ENCODE peak calls at places on chromosomes 5 and 9, in eight cellular contexts. One of them, this sample, is unnamed.
A peak's percentile ranks its signal among the peaks of the same experiment; 100 is the strongest.

GRCh38 chr5:139688712-139689413 is 40.7 kb downstream of the CXXC5 start:
- DNase-seq in choroid plexus epithelial cell: no peak
- DNase-seq in cardiac fibroblast: no peak
- DNase-seq in astrocyte of the spinal cord: no peak
- DNase-seq in A549: no peak
- DNase-seq in upper lobe of right lung: no peak
- DNase-seq in astrocyte of the cerebellum: no peak
- DNase-seq in brain microvascular endothelial cell: no peak
- DNase-seq in this sample: peak; percentile 39

GRCh38 chr5:129379406-129379805 is 80.7 kb upstream of the ADAMTS19 start:
- DNase-seq in brain microvascular endothelial cell: no peak
- DNase-seq in upper lobe of right lung: no peak
- DNase-seq in astrocyte of the spinal cord: peak; percentile 40
- DNase-seq in cardiac fibroblast: peak; percentile 55
- DNase-seq in A549: no peak
- DNase-seq in choroid plexus epithelial cell: no peak
- DNase-seq in astrocyte of the cerebellum: peak; percentile 29
- DNase-seq in this sample: peak; percentile 67

GRCh38 chr9:76045217-76045616 is 154.7 kb downstream of the PCSK5 start:
- DNase-seq in astrocyte of the spinal cord: no peak
- DNase-seq in brain microvascular endothelial cell: no peak
- DNase-seq in cardiac fibroblast: no peak
- DNase-seq in choroid plexus epithelial cell: no peak
- DNase-seq in A549: no peak
- DNase-seq in astrocyte of the cerebellum: no peak
- DNase-seq in upper lobe of right lung: no peak
- DNase-seq in this sample: no peak

GRCh38 chr5:158754018-158754514 is 345.6 kb downstream of the EBF1 start:
- DNase-seq in astrocyte of the spinal cord: peak; percentile 56
- DNase-seq in choroid plexus epithelial cell: peak; percentile 88
- DNase-seq in cardiac fibroblast: peak; percentile 43
- DNase-seq in upper lobe of right lung: no peak
- DNase-seq in A549: no peak
- DNase-seq in brain microvascular endothelial cell: peak; percentile 80
- DNase-seq in astrocyte of the cerebellum: peak; percentile 50
- DNase-seq in this sample: peak; percentile 80

GRCh38 chr5:69265931-69266330 is 31.2 kb downstream of the CDK7 start:
- DNase-seq in choroid plexus epithelial cell: peak; percentile 18
- DNase-seq in astrocyte of the spinal cord: no peak
- DNase-seq in upper lobe of right lung: no peak
- DNase-seq in A549: no peak
- DNase-seq in cardiac fibroblast: peak; percentile 4
- DNase-seq in brain microvascular endothelial cell: no peak
- DNase-seq in astrocyte of the cerebellum: no peak
- DNase-seq in this sample: no peak

GRCh38 chr5:95114305-95114704 is 170.6 kb downstream of the MCTP1 start:
- DNase-seq in brain microvascular endothelial cell: no peak
- DNase-seq in astrocyte of the spinal cord: no peak
- DNase-seq in upper lobe of right lung: no peak
- DNase-seq in A549: no peak
- DNase-seq in choroid plexus epithelial cell: no peak
- DNase-seq in astrocyte of the cerebellum: no peak
- DNase-seq in cardiac fibroblast: no peak
- DNase-seq in this sample: no peak

GRCh38 chr9:134375430-134376385 is 49.5 kb downstream of the RXRA start:
- DNase-seq in astrocyte of the spinal cord: peak; percentile 77
- DNase-seq in A549: no peak
- DNase-seq in cardiac fibroblast: peak; percentile 47
- DNase-seq in upper lobe of right lung: no peak
- DNase-seq in choroid plexus epithelial cell: peak; percentile 75
- DNase-seq in astrocyte of the cerebellum: peak; percentile 49
- DNase-seq in brain microvascular endothelial cell: peak; percentile 27
- DNase-seq in this sample: no peak

GRCh38 chr5:147578228-147579024 is 68.6 kb upstream of the DPYSL3 start:
- DNase-seq in brain microvascular endothelial cell: peak; percentile 31
- DNase-seq in astrocyte of the spinal cord: peak; percentile 78
- DNase-seq in upper lobe of right lung: no peak
- DNase-seq in cardiac fibroblast: peak; percentile 80
- DNase-seq in A549: peak; percentile 25
- DNase-seq in astrocyte of the cerebellum: no peak
- DNase-seq in choroid plexus epithelial cell: peak; percentile 82
- DNase-seq in this sample: peak; percentile 39

GRCh38 chr9:16092627-16093091 is 539.8 kb downstream of the CCDC171 start:
- DNase-seq in choroid plexus epithelial cell: no peak
- DNase-seq in A549: no peak
- DNase-seq in astrocyte of the cerebellum: no peak
- DNase-seq in cardiac fibroblast: peak; percentile 57
- DNase-seq in astrocyte of the spinal cord: no peak
- DNase-seq in brain microvascular endothelial cell: no peak
- DNase-seq in upper lobe of right lung: no peak
- DNase-seq in this sample: peak; percentile 29

GRCh38 chr5:42600441-42600840 is 156.2 kb upstream of the CCDC152 start:
- DNase-seq in astrocyte of the cerebellum: no peak
- DNase-seq in astrocyte of the spinal cord: no peak
- DNase-seq in brain microvascular endothelial cell: no peak
- DNase-seq in choroid plexus epithelial cell: no peak
- DNase-seq in A549: no peak
- DNase-seq in upper lobe of right lung: no peak
- DNase-seq in cardiac fibroblast: no peak
- DNase-seq in this sample: no peak

GRCh38 chr5:132479812-132480441 is 10.6 kb downstream of the IRF1 start:
- DNase-seq in astrocyte of the spinal cord: no peak
- DNase-seq in brain microvascular endothelial cell: no peak
- DNase-seq in A549: no peak
- DNase-seq in choroid plexus epithelial cell: no peak
- DNase-seq in cardiac fibroblast: no peak
- DNase-seq in upper lobe of right lung: no peak
- DNase-seq in astrocyte of the cerebellum: no peak
- DNase-seq in this sample: no peak

GRCh38 chr9:134945509-134946275 is 28.0 kb upstream of the FCN1 start:
- DNase-seq in cardiac fibroblast: no peak
- DNase-seq in choroid plexus epithelial cell: no peak
- DNase-seq in brain microvascular endothelial cell: no peak
- DNase-seq in A549: no peak
- DNase-seq in astrocyte of the cerebellum: no peak
- DNase-seq in astrocyte of the spinal cord: no peak
- DNase-seq in upper lobe of right lung: no peak
- DNase-seq in this sample: no peak

GRCh38 chr9:96674914-96675538 is 19.9 kb upstream of the PRXL2C start:
- DNase-seq in astrocyte of the spinal cord: peak; percentile 83
- DNase-seq in astrocyte of the cerebellum: peak; percentile 15
- DNase-seq in brain microvascular endothelial cell: peak; percentile 42
- DNase-seq in choroid plexus epithelial cell: peak; percentile 65
- DNase-seq in A549: no peak
- DNase-seq in upper lobe of right lung: no peak
- DNase-seq in cardiac fibroblast: peak; percentile 56
- DNase-seq in this sample: peak; percentile 80

GRCh38 chr5:87551807-87552377 is 139.2 kb upstream of the CCNH start:
- DNase-seq in upper lobe of right lung: no peak
- DNase-seq in choroid plexus epithelial cell: no peak
- DNase-seq in astrocyte of the cerebellum: no peak
- DNase-seq in A549: no peak
- DNase-seq in brain microvascular endothelial cell: no peak
- DNase-seq in cardiac fibroblast: no peak
- DNase-seq in astrocyte of the spinal cord: no peak
- DNase-seq in this sample: no peak

GRCh38 chr9:23598994-23599393 is 227.0 kb downstream of the ELAVL2 start:
- DNase-seq in cardiac fibroblast: no peak
- DNase-seq in astrocyte of the cerebellum: no peak
- DNase-seq in choroid plexus epithelial cell: no peak
- DNase-seq in brain microvascular endothelial cell: no peak
- DNase-seq in A549: no peak
- DNase-seq in upper lobe of right lung: no peak
- DNase-seq in astrocyte of the spinal cord: no peak
- DNase-seq in this sample: no peak

DNA sequence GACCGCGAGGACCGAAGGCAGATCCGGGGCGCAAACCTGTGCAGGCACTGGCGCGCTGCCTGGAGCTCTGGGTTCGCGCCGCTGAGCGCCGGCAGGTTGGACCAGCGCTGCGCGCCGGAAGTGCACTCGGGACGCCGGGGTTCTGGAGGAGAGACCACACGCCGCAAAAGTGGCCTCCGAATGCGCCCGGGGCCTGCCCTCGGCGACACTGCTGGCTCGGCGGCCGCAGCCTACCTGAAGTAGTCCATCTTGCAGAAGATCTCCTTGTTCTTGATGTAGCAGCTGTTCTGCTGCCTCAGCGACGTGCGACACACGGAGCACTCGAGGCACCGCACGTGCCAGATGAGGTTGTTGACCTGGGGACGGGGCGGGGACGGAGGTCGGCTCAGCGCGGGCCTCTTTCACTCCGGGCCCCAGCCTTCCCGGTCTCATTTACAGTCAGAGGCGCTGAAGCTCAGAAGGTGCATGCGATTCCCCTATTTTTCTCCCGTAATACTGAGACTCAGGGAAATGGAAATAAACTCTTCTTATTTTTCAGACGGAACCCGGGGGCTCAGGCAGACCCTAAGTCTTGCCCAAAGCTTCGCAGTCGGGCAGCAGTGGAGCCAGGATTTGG is 2.5 kb downstream of the LHX6 start:
- DNase-seq in A549: no peak
- DNase-seq in astrocyte of the spinal cord: no peak
- DNase-seq in upper lobe of right lung: no peak
- DNase-seq in choroid plexus epithelial cell: no peak
- DNase-seq in cardiac fibroblast: no peak
- DNase-seq in astrocyte of the cerebellum: no peak
- DNase-seq in brain microvascular endothelial cell: no peak
- DNase-seq in this sample: no peak
- H3K4me3 ChIP-seq in A549: no peak overlapping the region
- H3K4me3 ChIP-seq in astrocyte of the spinal cord: no peak overlapping the region
- H3K4me3 ChIP-seq in upper lobe of right lung: no peak overlapping the region
- H3K4me3 ChIP-seq in choroid plexus epithelial cell: no peak overlapping the region
- H3K4me3 ChIP-seq in cardiac fibroblast: peak overlapping the region; percentile 11
- H3K4me3 ChIP-seq in astrocyte of the cerebellum: no peak overlapping the region
- H3K4me3 ChIP-seq in brain microvascular endothelial cell: no peak overlapping the region
- H3K4me3 ChIP-seq in this sample: no peak overlapping the region

DNA sequence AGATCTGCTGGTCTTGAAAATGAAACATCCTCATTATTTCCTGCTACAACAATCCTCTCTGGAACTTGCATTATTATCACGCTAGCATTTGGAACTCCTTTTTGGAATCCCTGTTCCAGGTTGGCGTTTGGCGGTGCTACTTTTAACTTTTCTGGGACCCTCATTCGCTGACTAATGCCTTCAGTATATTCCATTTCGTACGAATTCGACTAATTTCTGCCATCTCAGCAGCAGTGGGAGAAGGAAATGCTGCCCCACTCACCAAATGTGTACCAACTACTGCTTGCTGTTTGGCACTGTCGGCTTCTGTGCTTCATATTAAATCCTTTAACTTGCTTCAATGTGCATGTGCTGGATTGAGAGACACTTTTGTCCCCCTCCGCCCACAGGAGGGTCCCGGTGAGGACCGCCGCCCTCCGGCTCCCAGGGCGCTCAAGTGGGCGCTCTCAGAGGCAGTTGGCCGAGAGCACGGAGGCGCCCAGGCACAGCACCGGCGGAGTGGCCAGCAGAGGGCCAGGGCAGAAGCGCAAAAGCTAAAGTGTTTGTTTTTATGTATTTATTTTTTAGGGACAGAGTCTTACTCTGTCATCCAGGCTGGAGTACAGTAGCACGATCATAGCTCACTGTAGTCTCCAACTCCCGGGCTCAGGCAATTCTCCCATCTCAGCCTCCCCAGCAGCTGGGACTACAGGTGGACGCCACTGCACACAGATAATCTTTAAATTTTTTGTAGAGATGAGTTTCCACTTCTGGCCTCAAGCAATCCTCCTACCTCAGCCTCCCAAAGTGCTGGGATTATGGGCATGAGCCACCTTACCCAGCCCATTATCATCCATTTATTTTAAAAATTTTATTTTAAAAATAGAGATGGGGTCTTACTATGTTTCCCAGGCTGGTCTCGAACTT is 11.9 kb downstream of the PDE6A start:
- DNase-seq in upper lobe of right lung: no peak
- DNase-seq in choroid plexus epithelial cell: peak; percentile 23
- DNase-seq in astrocyte of the spinal cord: no peak
- DNase-seq in astrocyte of the cerebellum: no peak
- DNase-seq in A549: peak; percentile 54
- DNase-seq in brain microvascular endothelial cell: no peak
- DNase-seq in cardiac fibroblast: peak; percentile 15
- DNase-seq in this sample: no peak
- TF ChIP-seq CTCF in upper lobe of right lung: peak; percentile 39
- TF ChIP-seq CTCF in choroid plexus epithelial cell: peak; percentile 67
- TF ChIP-seq CTCF in astrocyte of the spinal cord: peak; percentile 57
- TF ChIP-seq CTCF in astrocyte of the cerebellum: peak; percentile 39
- TF ChIP-seq CTCF in A549: peak; percentile 78
- TF ChIP-seq CTCF in brain microvascular endothelial cell: peak; percentile 75
- TF ChIP-seq CTCF in cardiac fibroblast: peak; percentile 34
- TF ChIP-seq CTCF in this sample: peak; percentile 32

DNA sequence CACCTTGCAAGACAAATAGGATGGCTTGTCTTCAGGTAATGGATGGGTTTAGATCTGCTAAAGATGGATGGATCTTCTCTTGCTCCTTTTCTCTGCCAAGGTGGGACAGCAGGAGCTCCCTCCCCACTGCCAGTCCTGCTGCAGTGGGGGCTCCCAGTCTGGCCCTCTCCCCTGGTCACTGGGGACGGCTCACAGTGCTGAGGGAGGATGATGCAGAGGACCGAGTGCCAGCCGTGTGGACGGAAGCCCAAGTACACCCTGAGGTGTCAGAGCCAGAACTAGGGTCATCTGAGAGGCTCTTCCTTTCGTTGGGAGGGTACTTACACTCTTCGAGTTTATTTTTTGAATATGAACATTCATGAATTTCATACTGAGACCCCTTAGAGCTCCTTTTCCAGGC is 5.7 kb downstream of the CCDC69 start:
- DNase-seq in cardiac fibroblast: no peak
- DNase-seq in brain microvascular endothelial cell: no peak
- DNase-seq in astrocyte of the cerebellum: no peak
- DNase-seq in astrocyte of the spinal cord: no peak
- DNase-seq in choroid plexus epithelial cell: no peak
- DNase-seq in upper lobe of right lung: no peak
- DNase-seq in A549: no peak
- DNase-seq in this sample: no peak
- H3K4me3 ChIP-seq in cardiac fibroblast: no peak overlapping the region
- H3K4me3 ChIP-seq in brain microvascular endothelial cell: no peak overlapping the region
- H3K4me3 ChIP-seq in astrocyte of the cerebellum: no peak overlapping the region
- H3K4me3 ChIP-seq in astrocyte of the spinal cord: no peak overlapping the region
- H3K4me3 ChIP-seq in choroid plexus epithelial cell: no peak overlapping the region
- H3K4me3 ChIP-seq in upper lobe of right lung: no peak overlapping the region
- H3K4me3 ChIP-seq in A549: no peak overlapping the region
- H3K4me3 ChIP-seq in this sample: no peak overlapping the region

DNA sequence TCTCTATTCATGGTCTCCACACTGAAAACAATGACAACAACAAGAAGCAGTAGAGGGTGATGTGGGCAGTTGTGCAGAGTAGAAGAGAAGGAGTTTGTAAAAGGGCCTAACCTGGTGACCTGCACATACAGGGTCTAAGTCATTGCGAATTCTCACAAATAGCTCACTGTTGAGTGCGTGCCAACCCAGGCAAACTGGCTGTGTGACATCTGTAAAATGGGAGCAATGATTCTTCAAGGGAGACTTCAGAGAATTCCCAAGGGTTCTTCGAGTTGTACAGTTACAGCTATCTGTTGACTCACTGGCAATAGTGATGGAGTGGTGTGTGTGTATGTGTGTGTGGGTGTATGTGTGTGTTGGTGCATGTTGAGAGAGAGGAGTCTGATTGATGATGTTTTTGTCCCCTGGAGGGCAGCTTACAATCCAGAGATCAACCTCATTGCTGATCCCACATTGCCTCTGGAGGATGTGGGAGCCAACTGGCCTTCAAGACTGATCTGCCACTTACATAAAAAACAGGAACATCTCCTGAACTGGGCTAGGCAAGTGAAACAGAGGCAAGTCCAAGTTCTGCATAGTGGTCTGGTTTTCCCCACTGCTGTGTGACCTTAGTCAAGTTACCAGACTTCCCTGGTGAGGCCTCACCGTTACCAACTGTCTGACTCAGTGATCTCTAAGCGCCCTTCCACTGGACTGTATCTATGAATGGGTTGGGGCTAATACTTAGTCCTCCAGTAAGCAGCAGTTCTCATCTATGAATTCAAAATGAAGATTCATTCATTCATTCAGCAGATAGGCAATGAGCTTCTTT is 3.1 kb downstream of the FAT2 start:
- DNase-seq in upper lobe of right lung: no peak
- DNase-seq in cardiac fibroblast: no peak
- DNase-seq in choroid plexus epithelial cell: no peak
- DNase-seq in A549: no peak
- DNase-seq in brain microvascular endothelial cell: no peak
- DNase-seq in astrocyte of the spinal cord: no peak
- DNase-seq in astrocyte of the cerebellum: no peak
- DNase-seq in this sample: no peak
- TF ChIP-seq CTCF in upper lobe of right lung: no peak
- TF ChIP-seq CTCF in cardiac fibroblast: no peak
- TF ChIP-seq CTCF in choroid plexus epithelial cell: no peak
- TF ChIP-seq CTCF in A549: no peak
- TF ChIP-seq CTCF in brain microvascular endothelial cell: no peak
- TF ChIP-seq CTCF in astrocyte of the spinal cord: no peak
- TF ChIP-seq CTCF in astrocyte of the cerebellum: no peak
- TF ChIP-seq CTCF in this sample: no peak